ENCODE peak calls at places on chromosomes 1 and 21, in four cellular contexts. Q, S, V and A are unnamed samples.

GRCh38 chr1:83999316-83999819 is 436 bp upstream of the TTLL7 start:
- DNase-seq in Q (peak), S (peak), V (peak), A (peak)

GRCh38 chr1:67626495-67627235 is 58.3 kb upstream of the GADD45A start:
- DNase-seq in Q (no peak), S (no peak), V (no peak), A (no peak)

GRCh38 chr1:184499626-184500025 is 112.8 kb downstream of the C1orf21 start:
- DNase-seq in Q (no peak), S (no peak), V (no peak), A (no peak)

GRCh38 chr1:225318706-225319575 is 108.9 kb downstream of the LBR start:
- DNase-seq in Q (no peak), S (peak), V (no peak), A (peak)

GRCh38 chr1:76374111-76374510 is 299.6 kb downstream of the ST6GALNAC3 start:
- DNase-seq in Q (no peak), S (no peak), V (no peak), A (no peak)

GRCh38 chr21:45873866-45874265 is 107.7 kb upstream of the COL6A1 start:
- DNase-seq in Q (no peak), S (no peak), V (no peak), A (no peak)

GRCh38 chr1:93519196-93519825 is 71.4 kb downstream of the FNBP1L start:
- DNase-seq in Q (no peak), S (no peak), V (no peak), A (no peak)

GRCh38 chr1:39816431-39817090 is 27.9 kb upstream of the BMP8B start:
- DNase-seq in Q (peak), S (peak), V (peak), A (peak)

GRCh38 chr1:47332779-47333577 is 612 bp upstream of the CMPK1 start:
- DNase-seq in Q (no peak), S (no peak), V (no peak), A (no peak)

GRCh38 chr1:2925923-2926322 is 95.3 kb upstream of the ACTRT2 start:
- DNase-seq in Q (no peak), S (no peak), V (no peak), A (no peak)

GRCh38 chr1:36889478-36889845 is 144.9 kb downstream of the GRIK3 start:
- DNase-seq in Q (no peak), S (no peak), V (no peak), A (no peak)

GRCh38 chr21:39321424-39321823 is 8.0 kb upstream of the BRWD1 start:
- DNase-seq in Q (no peak), S (no peak), V (no peak), A (no peak)

GRCh38 chr21:39319814-39320332 is 6.4 kb upstream of the BRWD1 start:
- DNase-seq in Q (no peak), S (no peak), V (no peak), A (no peak)

GRCh38 chr21:39318091-39318959 is 4.9 kb upstream of the BRWD1 start:
- DNase-seq in Q (no peak), S (no peak), V (no peak), A (no peak)

GRCh38 chr21:39317134-39318090 is 4.0 kb upstream of the BRWD1 start:
- DNase-seq in Q (no peak), S (no peak), V (no peak), A (peak)

GRCh38 chr21:39319251-39319756 is 5.9 kb upstream of the BRWD1 start:
- DNase-seq in Q (no peak), S (no peak), V (no peak), A (no peak)
- H3K4me3 ChIP-seq in Q (no peak), S (no peak), V (no peak), A (no peak)

GRCh38 chr1:33459766-33460543 is 12.5 kb upstream of the ZSCAN20 start:
- DNase-seq in Q (no peak), S (no peak), V (no peak), A (no peak)

GRCh38 chr1:33454646-33455282 is 17.7 kb upstream of the ZSCAN20 start:
- DNase-seq in Q (no peak), S (no peak), V (no peak), A (no peak)

GRCh38 chr1:33456302-33456886 is 16.1 kb upstream of the ZSCAN20 start:
- DNase-seq in Q (no peak), S (no peak), V (peak), A (no peak)

GRCh38 chr1:33460947-33461629 is 11.4 kb upstream of the ZSCAN20 start:
- DNase-seq in Q (no peak), S (peak), V (no peak), A (no peak)

DNA sequence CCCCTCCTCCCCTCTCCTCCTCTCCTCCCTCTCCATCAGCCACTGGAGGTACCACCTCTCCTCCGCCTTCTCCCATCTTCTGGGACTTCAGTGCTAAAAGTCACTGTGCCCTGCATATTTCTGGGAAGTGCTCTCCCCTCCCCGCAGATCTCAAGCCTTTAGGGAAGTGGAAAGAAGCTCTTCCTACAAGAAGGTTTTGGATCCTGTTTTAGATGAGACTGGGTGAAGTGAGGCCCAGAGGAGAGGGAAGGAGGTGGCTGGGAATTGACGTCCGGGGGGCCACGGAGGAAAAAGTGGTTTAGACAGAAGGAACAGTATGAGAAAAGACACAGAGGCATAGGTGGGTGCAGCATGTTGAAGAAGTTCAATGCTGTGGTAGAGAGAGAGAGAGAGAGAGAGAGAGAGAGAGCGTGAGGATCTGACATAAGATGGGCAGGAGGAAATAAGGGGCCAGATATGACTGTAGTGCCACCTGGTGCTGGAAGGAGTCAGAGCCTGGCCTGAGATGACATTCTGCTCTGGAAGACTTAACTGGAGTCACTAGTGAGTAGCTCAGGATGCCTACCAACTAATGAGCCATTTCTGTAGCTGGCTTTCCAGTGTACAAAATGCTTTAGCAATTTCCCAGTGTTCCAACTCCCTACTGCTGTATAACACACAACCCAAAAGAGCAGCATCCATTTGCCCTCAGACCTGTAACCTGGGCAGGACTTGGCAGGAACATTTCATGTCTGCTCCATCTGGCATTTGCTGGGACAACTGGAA is 16.7 kb upstream of the ZSCAN20 start:
- DNase-seq in Q (no peak), S (no peak), V (no peak), A (no peak)
- TF ChIP-seq EP300 in Q (no peak), S (no peak), V (no peak), A (no peak)

GRCh38 chr1:185721553-185721952 is 12.6 kb upstream of the HMCN1 start:
- DNase-seq in Q (no peak), S (no peak), V (no peak), A (no peak)

GRCh38 chr1:185719021-185719420 is 15.2 kb upstream of the HMCN1 start:
- DNase-seq in Q (no peak), S (no peak), V (no peak), A (no peak)

GRCh38 chr1:185716095-185716494 is 18.1 kb upstream of the HMCN1 start:
- DNase-seq in Q (no peak), S (no peak), V (no peak), A (no peak)

GRCh38 chr1:185720633-185721272 is 13.4 kb upstream of the HMCN1 start:
- DNase-seq in Q (no peak), S (no peak), V (no peak), A (no peak)
- TF ChIP-seq POLR2A in Q (no peak), S (no peak), V (no peak), A (no peak)

DNA sequence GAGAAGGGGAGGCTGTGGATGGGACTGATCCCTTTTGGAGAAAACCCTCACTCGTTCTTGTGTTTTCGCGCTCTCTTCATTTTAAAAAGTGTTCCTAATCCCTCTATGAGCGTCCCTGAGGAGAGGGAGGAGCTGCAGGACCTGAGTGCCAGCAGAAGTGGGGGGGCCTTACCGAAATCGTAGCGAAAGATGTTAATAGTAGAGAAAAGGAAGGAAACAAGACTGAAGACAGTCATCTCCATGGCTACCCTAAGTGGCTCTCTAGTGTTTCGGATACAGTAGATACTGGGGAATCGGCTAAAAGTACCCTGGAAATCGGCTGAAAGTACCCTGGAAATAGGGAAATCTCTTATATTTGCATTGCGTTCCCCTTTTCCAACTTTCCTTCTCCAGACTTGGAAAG is 338 bp upstream of the DSTYK start:
- DNase-seq in Q (no peak), S (no peak), V (no peak), A (no peak)
- H3K4me3 ChIP-seq in Q (peak), S (no peak), V (peak), A (no peak)